ENCODE peak calls at places on chromosomes 2 and 18, in eight cellular contexts. Z, I, M, Y, C, D, R and T are unnamed samples. For H3K27me3 and H3K36me3, the result is how much of the 10 kb centered on the place peaks cover.

GRCh38 chr2:80242355-80242910 is 62.1 kb downstream of the LRRTM1 start:
- DNase-seq in R (no peak), Y (peak), M (no peak), C (peak), Z (no peak), I (no peak), D (no peak), T (no peak)

GRCh38 chr2:223918671-223919134 is 26.4 kb downstream of the WDFY1 start:
- DNase-seq in D (no peak), R (no peak), Y (no peak), Z (no peak), M (no peak), I (no peak), C (no peak), T (no peak)

GRCh38 chr18:13186687-13187086 is 31.9 kb upstream of the LDLRAD4 start:
- DNase-seq in Y (no peak), C (no peak), M (no peak), Z (no peak), D (no peak), R (no peak), I (no peak), T (no peak)

GRCh38 chr2:33373986-33374385 is 102.5 kb upstream of the RASGRP3 start:
- DNase-seq in D (no peak), Z (no peak), C (no peak), Y (no peak), M (no peak), R (no peak), I (no peak), T (no peak)

GRCh38 chr2:240595381-240596079 is 9.0 kb downstream of the CAPN10 start:
- DNase-seq in M (no peak), D (peak), Y (no peak), Z (peak), I (peak), R (no peak), C (no peak), T (no peak)

GRCh38 chr2:5720426-5720825 is 28.2 kb downstream of the SOX11 start:
- DNase-seq in D (no peak), Y (no peak), Z (no peak), I (no peak), C (no peak), M (no peak), R (no peak), T (no peak)

GRCh38 chr2:178279142-178279541 is 84.8 kb downstream of the OSBPL6 start:
- DNase-seq in R (no peak), Y (no peak), M (peak), I (no peak), Z (peak), C (no peak), D (peak), T (no peak)

GRCh38 chr2:42722328-42723190 is 41.4 kb downstream of the OXER1 start:
- DNase-seq in R (peak), C (peak), D (peak), Y (no peak), Z (no peak), M (peak), I (no peak), T (no peak)

GRCh38 chr2:181457121-181457740 is at the start of gene ITGA4:
- DNase-seq in Y (peak), C (peak), M (peak), Z (peak), D (peak), R (peak), I (no peak), T (peak)

GRCh38 chr2:29783696-29784095 is 137.7 kb downstream of the ALK start:
- DNase-seq in I (no peak), Y (no peak), M (no peak), Z (no peak), R (no peak), D (no peak), C (no peak), T (no peak)

GRCh38 chr18:8424917-8425725 is 184.1 kb upstream of the RAB12 start:
- DNase-seq in M (peak), C (no peak), Z (no peak), R (no peak), Y (no peak), D (peak), I (peak), T (no peak)

GRCh38 chr2:41924024-41924423 is 123.8 kb upstream of the PKDCC start:
- DNase-seq in Y (no peak), R (no peak), M (no peak), Z (no peak), I (no peak), D (no peak), C (no peak), T (no peak)

GRCh38 chr2:108171652-108172051 is 68.1 kb upstream of the SULT1C3 start:
- DNase-seq in M (no peak), Y (no peak), C (no peak), R (no peak), I (no peak), Z (no peak), D (no peak), T (no peak)

GRCh38 chr18:43534511-43534910 is 257.2 kb upstream of the SYT4 start:
- DNase-seq in I (no peak), D (peak), M (no peak), R (no peak), Y (no peak), C (no peak), Z (no peak), T (no peak)

GRCh38 chr2:238997684-238998083 is 149.8 kb downstream of the TWIST2 start:
- DNase-seq in M (no peak), Y (no peak), Z (no peak), C (no peak), R (no peak), I (no peak), D (no peak), T (no peak)

GRCh38 chr2:167726788-167727187 is 520.6 kb downstream of the STK39 start:
- DNase-seq in C (no peak), Y (no peak), M (no peak), I (no peak), R (no peak), D (no peak), Z (no peak), T (no peak)

GRCh38 chr18:3806656-3807055 is 356.7 kb downstream of the TGIF1 start:
- DNase-seq in I (no peak), R (no peak), M (no peak), C (no peak), D (no peak), Y (no peak), Z (no peak), T (no peak)

GRCh38 chr2:79327460-79327859 is 167.9 kb upstream of the REG3A start:
- DNase-seq in R (no peak), C (no peak), Z (no peak), I (no peak), Y (no peak), M (no peak), D (peak), T (no peak)

GRCh38 chr18:5073026-5073944 is 123.8 kb downstream of the AKAIN1 start:
- DNase-seq in D (peak), M (no peak), C (no peak), Z (peak), Y (no peak), R (no peak), I (peak), T (no peak)

GRCh38 chr2:175010848-175011254 is 5.7 kb upstream of the CHN1 start:
- DNase-seq in D (no peak), Y (no peak), Z (no peak), I (no peak), R (no peak), M (no peak), C (no peak), T (no peak)

GRCh38 chr2:70964596-70965386 is 13.6 kb upstream of the ANKRD53 start:
- DNase-seq in D (peak), M (peak), C (peak), R (peak), I (peak), Y (peak), Z (peak), T (peak)

GRCh38 chr2:70966681-70967080 is 11.7 kb upstream of the ANKRD53 start:
- DNase-seq in R (peak), I (no peak), Y (no peak), M (no peak), D (no peak), Z (no peak), C (no peak), T (peak)

GRCh38 chr2:70967189-70967588 is 11.2 kb upstream of the ANKRD53 start:
- DNase-seq in M (no peak), I (no peak), R (peak), D (no peak), Y (no peak), C (no peak), Z (no peak), T (no peak)

GRCh38 chr2:70964133-70964532 is 14.3 kb upstream of the ANKRD53 start:
- DNase-seq in R (no peak), I (no peak), M (no peak), C (no peak), Y (no peak), D (no peak), Z (no peak), T (no peak)

GRCh38 chr2:70965506-70965905 is 12.9 kb upstream of the ANKRD53 start:
- DNase-seq in Y (no peak), R (peak), M (no peak), Z (no peak), D (no peak), I (no peak), C (no peak), T (no peak)
- H3K4me3 ChIP-seq in Y (peak), R (peak), M (no peak), Z (no peak), D (no peak), I (peak), C (peak), T (peak)

GRCh38 chr2:105646423-105647076 is 98.2 kb upstream of the NCK2 start:
- DNase-seq in D (no peak), Z (no peak), M (no peak), C (no peak), I (no peak), R (no peak), Y (no peak), T (no peak)

GRCh38 chr2:105649534-105649933 is 95.2 kb upstream of the NCK2 start:
- DNase-seq in C (no peak), Y (no peak), R (no peak), I (no peak), Z (no peak), M (no peak), D (no peak), T (no peak)

GRCh38 chr2:105645031-105645940 is 99.4 kb upstream of the NCK2 start:
- DNase-seq in C (no peak), R (no peak), I (no peak), M (no peak), D (peak), Y (no peak), Z (no peak), T (no peak)

GRCh38 chr2:105645971-105646370 is 98.7 kb upstream of the NCK2 start:
- DNase-seq in D (no peak), Y (no peak), R (no peak), M (no peak), I (no peak), C (no peak), Z (no peak), T (no peak)

DNA sequence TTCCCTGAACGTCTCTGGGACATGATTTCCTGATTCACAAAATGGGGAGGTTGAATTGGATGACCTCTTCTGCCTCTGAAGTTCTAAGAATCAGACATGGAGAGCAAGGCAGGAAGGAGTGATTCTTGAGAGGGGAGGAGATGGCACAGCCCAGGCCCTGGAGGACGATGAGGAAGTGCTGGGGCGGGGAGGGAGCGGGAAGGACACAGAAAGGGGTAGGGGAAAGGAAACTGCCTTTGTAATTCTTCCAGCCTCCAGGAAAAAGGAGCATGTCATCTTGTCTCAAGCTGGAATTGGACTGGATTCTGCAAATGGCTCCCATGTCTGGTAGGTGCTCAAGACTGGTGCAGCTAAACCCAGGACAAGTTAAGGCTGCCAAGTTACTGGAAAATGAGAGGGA is 97.0 kb upstream of the NCK2 start:
- DNase-seq in C (no peak), Y (no peak), R (no peak), Z (no peak), M (no peak), D (no peak), I (no peak), T (no peak)
- H3K27me3 ChIP-seq in C (under half), Y (under half), R (under half), Z (under half), M (half or more), D (under half), I (half or more), T (under half)

DNA sequence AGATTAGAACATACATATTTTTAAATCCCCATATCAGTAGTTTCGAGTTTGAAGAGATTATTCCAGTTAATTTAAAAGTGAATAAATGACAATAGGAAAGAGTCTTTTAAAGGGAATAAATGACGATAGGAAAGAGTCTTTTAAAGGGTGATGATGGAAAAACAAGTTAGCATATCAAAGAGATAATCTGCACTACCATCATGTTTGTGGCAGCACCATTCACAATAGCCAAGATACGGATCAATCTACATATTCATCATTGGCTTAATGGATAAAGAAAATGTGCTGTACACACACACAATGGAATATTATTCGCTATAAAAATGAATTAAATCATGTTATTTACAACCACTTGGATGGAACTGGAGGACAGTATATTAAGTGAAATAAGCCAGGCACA is 15.0 kb downstream of the ATG16L1 start:
- DNase-seq in M (no peak), Y (no peak), Z (no peak), D (no peak), C (no peak), R (no peak), I (no peak), T (no peak)
- H3K36me3 ChIP-seq in M (half or more), Y (under half), Z (half or more), D (under half), C (half or more), R (under half), I (under half), T (under half)

GRCh38 chr2:219057709-219058540 is 2.8 kb downstream of the IHH start:
- DNase-seq in Y (peak), Z (peak), C (peak), R (peak), D (peak), I (peak), M (peak), T (peak)
- H3K4me3 ChIP-seq in Y (peak), Z (no peak), C (peak), R (peak), D (no peak), I (peak), M (no peak), T (no peak)